ENCODE peak calls at places on chromosomes 11 and 22, in nine cellular contexts. M is hepatocyte; D is astrocyte; B is dorsolateral prefrontal cortex; X is gastrocnemius medialis; K is body of pancreas; R is CD8-positive, alpha-beta T cell; U is cardiac muscle cell; L is colonic mucosa. V is an unnamed sample.

GRCh38 chr22:40638261-40638660 is 1.7 kb upstream of the MRTFA start:
- DNase-seq in U (no peak), L (no peak), X (no peak), K (no peak), R (no peak), B (no peak), D (no peak), M (no peak), V (no peak)

GRCh38 chr11:73939096-73939495 is 11.7 kb upstream of the DNAJB13 start:
- DNase-seq in M (no peak), R (no peak), B (no peak), D (peak), K (no peak), X (no peak), L (no peak), U (no peak), V (no peak)

GRCh38 chr11:42239102-42239501 is 779.6 kb upstream of the LRRC4C start:
- DNase-seq in B (no peak), K (no peak), M (peak), L (no peak), U (no peak), R (no peak), D (peak), X (no peak), V (peak)

GRCh38 chr22:23831781-23832180 is 7.0 kb downstream of the DERL3 start:
- DNase-seq in X (no peak), U (no peak), B (no peak), D (no peak), R (no peak), M (no peak), L (no peak), K (no peak), V (no peak)

GRCh38 chr22:25564979-25565677 is 653 bp downstream of the GRK3 start:
- DNase-seq in U (no peak), D (no peak), B (no peak), R (peak), X (no peak), K (peak), L (peak), M (peak), V (no peak)

GRCh38 chr11:17406082-17406817 is 17.8 kb upstream of the KCNJ11 start:
- DNase-seq in B (no peak), D (no peak), L (no peak), U (no peak), M (no peak), X (no peak), K (peak), R (no peak), V (no peak)

GRCh38 chr22:36846271-36846670 is 14.5 kb upstream of the NCF4 start:
- DNase-seq in R (no peak), D (no peak), B (no peak), M (no peak), U (no peak), X (no peak), K (no peak), L (no peak), V (no peak)

GRCh38 chr11:12214751-12215150 is 104.4 kb downstream of the MICAL2 start:
- DNase-seq in K (no peak), D (no peak), X (no peak), M (no peak), U (no peak), L (no peak), R (no peak), B (no peak), V (peak)

GRCh38 chr11:61095022-61095421 is 7.3 kb upstream of the CD5 start:
- DNase-seq in K (no peak), M (no peak), U (no peak), R (no peak), L (no peak), D (no peak), X (no peak), B (no peak), V (no peak)

GRCh38 chr11:3196161-3197043 is 22.2 kb downstream of the MRGPRG start:
- DNase-seq in L (no peak), D (no peak), B (no peak), U (no peak), M (no peak), X (no peak), K (no peak), R (no peak), V (no peak)

GRCh38 chr11:3197044-3197715 is 21.4 kb downstream of the MRGPRG start:
- DNase-seq in R (no peak), X (no peak), B (no peak), M (no peak), L (no peak), D (no peak), K (no peak), U (no peak), V (no peak)

GRCh38 chr11:3194016-3194816 is 24.4 kb downstream of the MRGPRG start:
- DNase-seq in U (no peak), K (no peak), X (no peak), R (no peak), L (no peak), D (no peak), M (no peak), B (no peak), V (no peak)

GRCh38 chr11:3193373-3194015 is 25.1 kb downstream of the MRGPRG start:
- DNase-seq in R (no peak), M (no peak), D (no peak), K (no peak), U (no peak), X (no peak), B (no peak), L (no peak), V (no peak)

DNA sequence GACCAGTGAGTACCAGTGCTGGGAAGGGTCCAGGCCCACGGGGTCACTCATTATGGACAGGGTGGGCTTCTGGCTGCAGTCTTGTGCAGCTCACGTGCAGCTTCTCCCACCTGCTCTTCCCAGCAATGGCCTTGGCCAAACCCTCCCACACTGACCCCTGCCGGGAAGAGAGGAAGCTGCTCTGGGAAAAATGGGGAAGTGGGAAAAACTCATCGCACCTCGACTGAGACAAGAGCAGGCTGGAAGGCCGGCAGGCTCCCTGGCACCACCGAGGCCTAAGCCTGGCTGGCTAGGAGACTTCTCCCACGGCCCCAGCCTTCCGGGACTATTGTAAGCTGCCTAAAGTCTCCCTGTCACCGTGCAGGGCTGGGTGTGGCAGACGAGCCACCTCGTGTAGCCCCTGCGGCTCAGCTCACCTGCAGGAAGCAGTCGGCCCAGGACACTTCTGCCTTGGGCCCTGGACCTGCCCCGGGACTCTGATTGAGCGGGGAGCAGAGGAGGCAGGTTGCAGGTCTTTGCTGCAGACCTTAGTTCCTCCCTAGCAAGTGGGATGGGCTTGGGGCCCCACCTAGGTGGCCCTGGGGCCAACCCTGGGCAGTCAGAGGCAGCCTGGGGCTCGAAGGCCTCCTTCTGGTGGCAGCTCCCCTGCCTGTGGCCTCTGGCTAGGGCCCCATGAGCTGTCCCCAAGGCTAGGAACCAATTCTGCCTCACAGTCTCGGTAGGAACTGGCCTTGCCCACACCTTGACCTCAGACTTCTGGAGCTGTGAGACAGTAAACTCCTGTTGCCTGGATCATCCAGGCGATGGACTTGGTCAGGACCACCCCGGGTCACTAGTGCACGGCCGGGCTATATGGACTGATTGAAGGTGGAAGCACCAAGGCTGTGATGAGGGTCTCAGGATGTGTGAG is 23.1 kb downstream of the MRGPRG start:
- DNase-seq in K (no peak), U (peak), R (no peak), D (no peak), X (no peak), B (no peak), L (no peak), M (no peak), V (peak)
- TF ChIP-seq CTCF in K (no peak), U (peak), R (no peak), D (peak), X (no peak), B (no peak), L (peak), M (peak), V (peak)

GRCh38 chr22:38314140-38314991 is 2.9 kb downstream of the CSNK1E start:
- DNase-seq in U (no peak), X (no peak), M (peak), B (no peak), K (no peak), R (peak), D (peak), L (no peak), V (peak)
- H3K4me3 ChIP-seq in U (peak), X (peak), M (peak), B (peak), K (no peak), R (no peak), D (peak), L (peak), V (peak)

GRCh38 chr11:131571571-131571970 is 201.2 kb downstream of the NTM start:
- DNase-seq in K (no peak), D (no peak), X (no peak), B (no peak), M (no peak), U (no peak), L (no peak), R (no peak), V (no peak)
- TF ChIP-seq CTCF in K (no peak), D (no peak), X (no peak), B (no peak), M (no peak), U (no peak), L (no peak), R (no peak), V (no peak)

DNA sequence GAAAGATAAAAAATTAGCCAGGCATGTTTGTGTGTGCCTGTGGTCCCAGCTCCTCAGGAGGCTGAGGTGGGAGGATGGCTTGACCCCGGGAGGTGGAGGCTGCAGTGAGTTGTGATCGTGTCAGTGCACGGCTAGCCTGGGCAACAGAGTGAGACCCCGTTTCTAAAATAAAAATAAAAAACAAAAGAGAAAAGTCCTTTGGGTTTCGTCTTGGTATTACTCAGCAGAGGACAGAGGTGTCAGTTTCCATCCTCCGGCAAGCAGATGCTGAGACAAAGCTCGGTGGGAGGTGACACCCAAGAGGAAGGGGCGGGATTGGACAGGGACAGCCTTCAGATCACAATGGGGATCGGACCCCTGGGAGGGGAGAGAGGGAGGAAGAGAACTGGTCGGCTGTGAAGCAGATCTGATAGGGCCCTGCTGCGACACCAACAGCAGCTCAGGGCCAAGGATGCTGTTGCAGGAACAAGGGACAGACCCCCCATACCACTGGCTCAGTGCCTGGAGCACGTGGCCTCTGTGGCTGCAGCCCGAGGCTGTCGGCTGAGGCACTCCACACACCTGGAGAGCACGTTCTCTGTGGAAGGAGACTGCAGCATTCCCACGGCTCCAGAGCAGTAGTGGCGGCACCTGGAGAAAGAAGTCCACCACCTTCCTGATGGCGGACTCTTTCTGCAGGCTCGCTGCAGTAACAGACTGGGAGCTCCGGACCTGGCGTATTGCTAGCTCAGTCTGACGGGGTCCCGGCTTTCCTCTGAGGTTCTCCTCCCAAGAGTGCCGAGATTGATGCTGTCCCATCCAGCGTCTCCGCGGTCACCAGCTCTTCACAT is 5.2 kb upstream of the BID start:
- DNase-seq in L (no peak), D (no peak), M (no peak), U (no peak), X (no peak), B (no peak), K (no peak), R (no peak), V (no peak)
- H3K4me3 ChIP-seq in L (no peak), D (no peak), M (no peak), U (no peak), X (no peak), B (no peak), K (no peak), R (peak), V (no peak)

GRCh38 chr22:37932401-37932800 is 21.0 kb downstream of the C22orf23 start:
- DNase-seq in R (no peak), L (no peak), M (no peak), X (no peak), U (no peak), B (no peak), D (no peak), K (no peak), V (no peak)
- TF ChIP-seq CTCF in R (no peak), L (no peak), M (no peak), X (no peak), U (no peak), B (no peak), D (no peak), K (no peak), V (no peak)

GRCh38 chr11:123261345-123262106 is 66.5 kb upstream of the CLMP start:
- DNase-seq in M (peak), B (peak), X (peak), K (peak), R (peak), D (peak), L (peak), U (peak), V (peak)
- H3K4me3 ChIP-seq in M (no peak), B (peak), X (peak), K (no peak), R (no peak), D (peak), L (peak), U (no peak), V (no peak)

DNA sequence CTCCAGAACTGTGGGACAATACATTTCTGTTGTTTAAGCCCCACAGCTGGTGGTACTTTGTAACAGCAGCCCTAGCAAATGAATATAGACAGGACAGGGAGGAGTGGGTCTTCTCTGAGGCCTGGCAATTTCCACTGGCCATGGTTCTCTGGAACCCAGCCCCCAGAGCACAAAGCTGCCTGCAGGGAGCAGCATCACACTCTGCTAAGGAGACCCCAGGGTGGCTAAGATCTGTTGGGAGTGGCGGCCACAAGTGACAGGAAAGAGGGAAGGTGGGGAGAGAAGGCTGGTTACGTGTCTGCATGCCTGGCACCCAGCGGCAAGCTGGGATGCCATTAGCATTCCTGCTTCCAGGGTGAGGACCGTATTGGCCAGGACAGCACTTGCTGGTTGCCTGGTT is 211.9 kb downstream of the ST3GAL4 start:
- DNase-seq in B (no peak), R (no peak), M (no peak), X (no peak), D (no peak), U (no peak), K (peak), L (no peak), V (no peak)
- TF ChIP-seq CTCF in B (no peak), R (no peak), M (no peak), X (no peak), D (no peak), U (no peak), K (no peak), L (no peak), V (no peak)

GRCh38 chr11:70851907-70852306 is 400.5 kb downstream of the SHANK2 start:
- DNase-seq in M (no peak), L (no peak), U (no peak), X (no peak), K (no peak), D (no peak), R (no peak), B (no peak), V (no peak)

GRCh38 chr11:70851308-70851707 is 401.1 kb downstream of the SHANK2 start:
- DNase-seq in D (no peak), U (no peak), B (no peak), R (no peak), M (no peak), L (no peak), K (no peak), X (no peak), V (no peak)

GRCh38 chr11:70854201-70854600 is 398.2 kb downstream of the SHANK2 start:
- DNase-seq in D (no peak), R (no peak), B (no peak), M (no peak), K (no peak), L (no peak), X (no peak), U (no peak), V (no peak)

GRCh38 chr11:70854891-70855556 is 397.4 kb downstream of the SHANK2 start:
- DNase-seq in D (no peak), R (no peak), L (no peak), B (no peak), U (peak), X (no peak), K (peak), M (no peak), V (no peak)

DNA sequence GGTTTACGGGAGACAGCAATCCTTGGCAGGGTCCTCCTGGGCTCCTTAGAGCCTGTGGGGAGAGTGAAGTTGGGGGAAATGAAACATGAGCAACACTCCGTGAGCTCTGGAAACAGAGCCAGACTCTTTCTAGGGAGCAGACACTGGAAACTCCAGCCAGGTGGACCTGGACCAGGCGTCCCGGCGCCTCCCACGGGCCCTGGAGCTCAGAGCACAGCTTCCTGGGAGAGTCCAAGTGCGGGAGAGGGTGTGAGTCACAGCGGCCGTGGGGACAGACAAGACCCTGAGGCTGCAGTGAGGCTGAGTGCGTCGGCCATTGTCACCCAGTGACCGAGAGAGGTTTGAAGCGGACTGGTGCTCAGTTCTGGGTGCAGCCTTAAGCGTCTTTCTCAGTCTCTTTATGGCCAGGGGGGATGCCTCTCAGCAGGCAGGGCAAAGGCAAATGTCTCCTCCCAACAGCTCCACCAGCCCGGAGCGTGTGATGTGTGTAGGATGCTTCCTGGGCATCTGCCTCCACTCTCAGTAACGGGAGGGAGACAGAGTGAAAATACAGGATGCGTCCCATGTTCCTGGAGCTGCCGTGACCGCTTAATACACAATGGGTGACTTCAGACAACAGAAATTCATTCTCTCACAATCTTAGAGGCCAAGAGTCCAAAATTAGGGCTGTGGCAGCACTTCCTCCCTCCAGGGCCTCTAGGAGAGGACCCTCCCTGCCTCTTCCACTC is 399.1 kb downstream of the SHANK2 start:
- DNase-seq in D (no peak), X (no peak), R (no peak), U (no peak), M (no peak), B (peak), K (no peak), L (no peak), V (no peak)
- H3K4me3 ChIP-seq in D (no peak), X (no peak), R (no peak), U (no peak), M (no peak), B (no peak), K (no peak), L (no peak), V (no peak)